ENCODE peak calls at places on chromosomes 7 and 10, in four cellular contexts. Z is fibroblast of lung, P is PC-3, N is MM.1S. U is an unnamed sample.

GRCh38 chr10:70191161-70191770 is 21.0 kb upstream of the SAR1A start:
- DNase-seq in Z (peak), N (no peak), P (no peak), U (peak)

GRCh38 chr7:16359201-16359600 is 62.1 kb downstream of the CRPPA start:
- DNase-seq in N (no peak), P (no peak), Z (no peak), U (peak)

GRCh38 chr7:149856-150636 is 42.3 kb upstream of the FAM20C start:
- DNase-seq in N (no peak), P (no peak), Z (no peak), U (peak)

GRCh38 chr10:103445767-103446567 is 6.2 kb downstream of the CALHM2 start:
- DNase-seq in N (no peak), P (no peak), Z (peak), U (peak)

GRCh38 chr7:22722596-22722995 is 4.4 kb upstream of the IL6 start:
- DNase-seq in P (no peak), N (no peak), Z (no peak), U (no peak)

GRCh38 chr10:12640550-12640949 is 291.2 kb downstream of the CAMK1D start:
- DNase-seq in Z (no peak), N (no peak), P (no peak), U (no peak)

GRCh38 chr7:26151650-26151952 is 397 bp upstream of the NFE2L3 start:
- DNase-seq in P (no peak), Z (no peak), N (no peak), U (no peak)

GRCh38 chr7:19957664-19958063 is 184.2 kb upstream of the TMEM196 start:
- DNase-seq in N (no peak), P (peak), Z (peak), U (peak)

GRCh38 chr10:9198611-9199010 is 1144.1 kb downstream of the GATA3 start:
- DNase-seq in N (no peak), P (no peak), Z (peak), U (peak)

GRCh38 chr7:97064972-97065587 is 40.4 kb upstream of the DLX5 start:
- DNase-seq in Z (peak), N (peak), P (peak), U (peak)

GRCh38 chr7:2190531-2190930 is 42.2 kb downstream of the MAD1L1 start:
- DNase-seq in Z (peak), N (no peak), P (no peak), U (peak)

GRCh38 chr10:58782876-58783859 is 270.5 kb downstream of the BICC1 start:
- DNase-seq in P (peak), Z (peak), N (no peak), U (peak)

GRCh38 chr7:30162622-30163124 is 27.9 kb downstream of the MTURN start:
- DNase-seq in P (peak), Z (peak), N (no peak), U (peak)

GRCh38 chr7:106166651-106167342 is 54.7 kb upstream of the SYPL1 start:
- DNase-seq in N (peak), P (peak), Z (peak), U (peak)

GRCh38 chr10:95388539-95388938 is 97.7 kb upstream of the PDLIM1 start:
- DNase-seq in P (peak), N (no peak), Z (peak), U (no peak)

GRCh38 chr7:16850772-16851466 is 30.9 kb downstream of the AGR3 start:
- DNase-seq in P (no peak), N (no peak), Z (no peak), U (no peak)

GRCh38 chr10:76303682-76304316 is 872.4 kb downstream of the LRMDA start:
- DNase-seq in N (peak), P (peak), Z (peak), U (peak)

GRCh38 chr7:12625836-12626235 is 55.3 kb downstream of the SCIN start:
- DNase-seq in N (no peak), Z (peak), P (no peak), U (no peak)

GRCh38 chr7:45973725-45974532 is 52.9 kb upstream of the IGFBP3 start:
- DNase-seq in Z (peak), N (no peak), P (peak), U (no peak)

GRCh38 chr10:31034041-31034918 is 2.6 kb upstream of the ZNF438 start:
- DNase-seq in P (peak), Z (peak), N (peak), U (peak)

GRCh38 chr7:48924433-48924832 is at the start of gene CDC14C:
- DNase-seq in Z (no peak), P (no peak), N (no peak), U (no peak)

GRCh38 chr7:119890631-119891030 is 382.3 kb upstream of the KCND2 start:
- DNase-seq in N (no peak), P (no peak), Z (no peak), U (no peak)

GRCh38 chr10:90884414-90884813 is 12.6 kb downstream of the RPP30 start:
- DNase-seq in P (peak), Z (peak), N (no peak), U (peak)

DNA sequence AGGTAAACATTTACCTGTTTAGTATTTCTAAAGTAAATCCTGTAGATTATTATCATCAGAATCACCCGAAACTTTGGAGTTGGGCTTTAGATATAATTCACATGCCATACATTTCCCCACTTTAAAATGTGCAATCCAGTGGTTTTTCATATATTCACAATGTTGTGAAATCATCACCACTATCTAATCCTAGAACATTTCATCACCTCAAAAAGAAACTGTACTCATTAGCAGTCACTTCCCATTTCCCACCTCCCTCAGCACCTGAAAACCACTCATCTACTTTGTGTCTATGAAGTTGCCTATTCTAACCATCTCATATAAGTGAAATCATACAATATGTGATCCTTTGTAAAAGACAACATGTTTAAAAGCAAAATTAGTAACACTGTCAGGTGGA is 182.6 kb downstream of the FZD1 start:
- DNase-seq in Z (no peak), P (no peak), N (no peak), U (no peak)
- TF ChIP-seq EZH2 in Z (no peak), P (no peak), N (no peak), U (no peak)

GRCh38 chr7:73994023-73994422 is 34.0 kb upstream of the ELN start:
- DNase-seq in N (no peak), Z (no peak), P (no peak), U (no peak)
- H3K27ac ChIP-seq in N (no peak), Z (no peak), P (no peak), U (no peak)

DNA sequence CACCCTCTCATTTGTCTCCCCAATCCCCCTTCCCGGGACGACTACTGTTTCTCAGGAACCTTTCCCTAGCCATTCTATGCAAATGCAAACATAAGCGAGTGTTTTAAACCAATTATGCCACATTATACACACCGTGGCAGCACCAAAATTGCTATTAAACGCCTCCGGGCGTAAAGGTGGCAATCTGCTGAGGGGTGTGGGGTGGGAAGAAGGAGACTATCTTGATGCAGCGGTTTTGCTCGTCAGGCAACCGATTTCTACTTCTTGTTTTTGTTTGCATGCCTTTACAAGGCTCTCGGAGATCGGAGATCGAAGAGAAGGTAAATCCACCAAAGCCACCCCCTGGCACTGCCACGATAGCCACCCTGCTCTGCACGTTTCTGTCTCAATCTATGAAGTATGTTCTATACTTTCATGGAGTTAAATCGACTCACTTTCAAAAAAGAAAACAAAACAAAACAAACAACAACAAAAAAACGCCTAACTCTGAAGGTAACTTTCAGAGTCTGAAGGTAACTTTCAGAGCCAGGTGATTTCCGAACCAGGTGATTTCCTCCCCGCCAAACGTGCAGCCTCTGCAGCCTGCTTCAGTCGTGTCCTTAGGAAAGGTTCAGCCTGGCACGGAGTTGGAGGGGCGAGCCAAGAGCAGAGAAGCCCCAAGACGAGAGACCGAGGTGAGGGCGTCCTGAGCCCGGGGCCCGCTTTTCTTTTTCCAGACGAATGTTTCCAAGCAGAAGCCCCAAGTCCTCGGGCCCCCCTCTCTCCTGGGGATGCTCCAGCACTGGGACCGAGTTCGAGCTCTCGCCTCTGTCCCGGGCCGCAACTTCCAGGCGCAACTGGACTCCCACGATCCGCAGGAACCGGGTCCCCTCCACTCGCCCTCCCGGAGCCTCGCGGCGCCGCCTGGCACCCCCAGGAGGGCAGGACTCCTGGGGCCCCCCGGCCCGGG is 45.8 kb upstream of the CDK1 start:
- DNase-seq in P (peak), N (peak), Z (no peak), U (peak)
- TF ChIP-seq EZH2 in P (no peak), N (no peak), Z (no peak), U (no peak)

DNA sequence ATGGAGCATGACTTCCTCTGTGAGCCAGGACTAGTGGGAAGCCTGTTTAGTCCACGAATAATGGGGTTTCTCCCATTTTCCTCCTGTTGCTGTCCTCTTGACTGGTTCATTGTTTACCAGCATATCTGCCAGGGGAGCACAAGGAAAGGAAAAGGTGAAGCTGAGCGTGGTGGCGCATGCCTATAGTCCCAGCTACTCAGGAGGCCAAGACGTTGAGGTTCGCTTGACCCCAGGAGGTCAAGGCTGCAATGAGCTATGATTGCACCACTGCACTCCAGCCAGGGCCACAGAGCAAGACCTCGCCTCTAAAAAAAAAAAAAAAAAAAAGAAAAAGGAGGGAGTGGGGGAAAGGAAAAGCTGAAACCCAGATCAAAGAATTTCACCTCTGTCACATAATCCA is 5.8 kb upstream of the IL2RA start:
- DNase-seq in P (no peak), N (no peak), Z (no peak), U (no peak)
- H3K27ac ChIP-seq in P (no peak), N (no peak), Z (no peak), U (no peak)

GRCh38 chr7:101362334-101363195 is at the start of gene COL26A1:
- DNase-seq in Z (peak), P (no peak), N (no peak), U (peak)
- TF ChIP-seq EZH2 in Z (peak), P (no peak), N (no peak), U (peak)

GRCh38 chr7:28133872-28134271 is 46.7 kb downstream of the JAZF1 start:
- DNase-seq in N (no peak), Z (no peak), P (no peak), U (no peak)

GRCh38 chr7:28135760-28136159 is 44.8 kb downstream of the JAZF1 start:
- DNase-seq in N (no peak), P (no peak), Z (no peak), U (no peak)

GRCh38 chr7:28136420-28136819 is 44.2 kb downstream of the JAZF1 start:
- DNase-seq in Z (no peak), N (no peak), P (no peak), U (no peak)

GRCh38 chr7:28136885-28137284 is 43.7 kb downstream of the JAZF1 start:
- DNase-seq in Z (no peak), N (no peak), P (no peak), U (no peak)

GRCh38 chr7:28135296-28135695 is 45.3 kb downstream of the JAZF1 start:
- DNase-seq in P (no peak), N (no peak), Z (peak), U (no peak)
- H3K27ac ChIP-seq in P (no peak), N (no peak), Z (no peak), U (no peak)

DNA sequence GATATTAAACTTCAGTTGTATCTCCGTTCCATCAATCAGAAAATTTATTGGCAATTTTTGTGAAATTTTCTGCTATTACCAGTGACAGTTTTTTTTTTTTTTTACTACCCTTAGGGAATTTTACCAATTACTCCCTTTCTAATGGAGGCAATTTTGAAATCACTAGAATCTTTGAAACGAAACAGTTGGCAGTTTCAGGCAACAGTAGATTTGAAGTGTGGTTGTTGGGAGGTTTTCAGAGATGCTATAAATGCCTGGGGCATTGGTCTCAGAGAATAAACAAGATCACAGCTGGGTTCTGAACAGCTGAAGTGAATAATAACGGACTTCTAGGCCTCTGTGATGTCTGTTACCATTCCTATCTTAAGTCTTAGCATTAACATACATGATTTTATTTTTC is 535.9 kb upstream of the POT1 start:
- DNase-seq in P (no peak), N (peak), Z (no peak), U (no peak)
- TF ChIP-seq EZH2 in P (no peak), N (no peak), Z (no peak), U (no peak)

GRCh38 chr10:68721673-68721963 is 579 bp downstream of the CCAR1 start:
- DNase-seq in Z (no peak), P (no peak), N (no peak), U (no peak)
- H3K27ac ChIP-seq in Z (peak), P (peak), N (peak), U (peak)

U was measured in GM23248.